ENCODE peak calls at places on chromosomes 5 and 9, in nine cellular contexts. B is right atrium auricular region, J is body of pancreas, K is A549, U is aorta, C is mammary epithelial cell, P is stomach, D is AG04450, N is thoracic aorta. M is an unnamed sample.

GRCh38 chr9:91071185-91071990 is 269.8 kb downstream of the SYK start:
- DNase-seq in B (peak), J (no peak), K (peak), U (no peak), C (peak), P (no peak), D (peak), N (no peak), M (no peak)

GRCh38 chr9:91378695-91379127 is 17.0 kb upstream of the AUH start:
- DNase-seq in B (no peak), J (no peak), K (no peak), U (no peak), C (no peak), P (no peak), D (no peak), N (no peak), M (no peak)

GRCh38 chr9:135105938-135106491 is 18.5 kb downstream of the OLFM1 start:
- DNase-seq in B (no peak), J (no peak), K (no peak), U (no peak), C (no peak), P (no peak), D (no peak), N (no peak), M (no peak)

GRCh38 chr5:78666041-78666444 is 17.5 kb upstream of the LHFPL2 start:
- DNase-seq in B (no peak), J (no peak), K (peak), U (no peak), C (no peak), P (no peak), D (no peak), N (no peak), M (no peak)

GRCh38 chr9:124450931-124451661 is 845 bp downstream of the ADGRD2 start:
- DNase-seq in B (no peak), J (no peak), K (no peak), U (peak), C (no peak), P (no peak), D (no peak), N (no peak), M (peak)

GRCh38 chr9:109780453-109781033 is 545 bp downstream of the PALM2AKAP2 start:
- DNase-seq in B (no peak), J (no peak), K (no peak), U (no peak), C (peak), P (no peak), D (no peak), N (no peak), M (no peak)

GRCh38 chr9:125430161-125430485 is 168.5 kb downstream of the GAPVD1 start:
- DNase-seq in B (no peak), J (no peak), K (no peak), U (no peak), C (no peak), P (no peak), D (no peak), N (no peak), M (no peak)

GRCh38 chr5:82595083-82595482 is 316.9 kb upstream of the RPS23 start:
- DNase-seq in B (no peak), J (peak), K (no peak), U (no peak), C (peak), P (no peak), D (no peak), N (no peak), M (no peak)

GRCh38 chr9:122941560-122942234 is 877 bp downstream of the RABGAP1 start:
- DNase-seq in B (no peak), J (no peak), K (no peak), U (no peak), C (peak), P (no peak), D (peak), N (no peak), M (no peak)

GRCh38 chr5:167280111-167280510 is 1011.3 kb upstream of the WWC1 start:
- DNase-seq in B (no peak), J (no peak), K (no peak), U (no peak), C (no peak), P (no peak), D (no peak), N (no peak), M (no peak)

GRCh38 chr9:108837530-108837929 is 18.3 kb downstream of the ACTL7B start:
- DNase-seq in B (no peak), J (no peak), K (no peak), U (no peak), C (peak), P (no peak), D (no peak), N (no peak), M (no peak)

GRCh38 chr5:66239034-66239433 is 94.9 kb downstream of the SREK1 start:
- DNase-seq in B (no peak), J (no peak), K (peak), U (no peak), C (peak), P (no peak), D (no peak), N (no peak), M (no peak)

DNA sequence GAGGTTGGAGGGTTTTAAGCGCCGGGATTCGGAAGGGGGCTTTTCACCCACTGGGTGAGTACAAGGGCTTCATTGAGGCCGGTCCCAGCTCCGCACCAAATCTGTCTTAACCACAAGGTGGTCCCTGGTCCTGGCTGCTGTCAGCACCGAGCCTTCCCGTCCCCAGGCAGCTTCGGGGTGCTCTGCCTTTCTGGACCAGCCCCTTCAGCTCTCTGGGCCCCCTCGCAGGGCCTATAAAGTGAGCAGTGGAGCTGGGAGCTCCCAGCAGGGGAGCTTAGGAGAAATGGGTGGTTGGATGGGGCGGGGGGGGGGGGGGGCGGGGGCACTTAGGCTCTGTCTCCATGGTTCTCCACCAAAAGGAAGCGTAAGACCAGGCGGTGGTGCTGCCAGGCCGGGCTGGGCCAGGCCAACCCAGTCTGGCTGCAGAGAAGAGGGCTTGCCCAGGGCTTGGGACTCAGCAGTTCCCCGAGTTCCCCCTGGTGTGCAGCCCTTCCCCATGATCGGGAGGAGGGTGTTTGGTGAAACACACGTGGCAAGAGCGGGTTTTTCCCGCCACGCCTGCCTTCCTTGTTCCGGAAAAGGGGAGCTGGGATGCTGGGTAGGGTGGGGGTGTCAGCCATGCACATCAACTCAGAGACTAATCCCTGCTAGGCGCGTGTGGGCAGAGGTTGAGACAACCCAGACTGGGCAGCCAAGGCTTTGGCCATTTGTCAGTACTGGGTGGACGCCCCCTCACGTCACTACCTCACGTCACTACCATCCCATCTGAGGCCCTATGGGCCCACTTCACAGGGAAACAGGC is 32.7 kb downstream of the PRRX2 start:
- DNase-seq in B (peak), J (peak), K (no peak), U (peak), C (no peak), P (no peak), D (no peak), N (peak), M (no peak)
- H3K4me3 ChIP-seq in B (peak), J (no peak), K (peak), U (no peak), C (no peak), P (peak), D (peak), N (peak), M (no peak)

GRCh38 chr9:87548159-87548558 is 50.5 kb downstream of the DAPK1 start:
- DNase-seq in B (no peak), J (no peak), K (no peak), U (no peak), C (no peak), P (no peak), D (no peak), N (no peak), M (no peak)
- H3K27ac ChIP-seq in B (no peak), J (peak), K (no peak), U (no peak), C (no peak), P (peak), D (no peak), N (no peak), M (no peak)

GRCh38 chr5:126605525-126605924 is 4.8 kb downstream of the PHAX start:
- DNase-seq in B (no peak), J (no peak), K (no peak), U (no peak), C (no peak), P (no peak), D (no peak), N (no peak), M (no peak)
- H3K4me3 ChIP-seq in B (no peak), J (no peak), K (no peak), U (no peak), C (no peak), P (no peak), D (no peak), N (no peak), M (no peak)

DNA sequence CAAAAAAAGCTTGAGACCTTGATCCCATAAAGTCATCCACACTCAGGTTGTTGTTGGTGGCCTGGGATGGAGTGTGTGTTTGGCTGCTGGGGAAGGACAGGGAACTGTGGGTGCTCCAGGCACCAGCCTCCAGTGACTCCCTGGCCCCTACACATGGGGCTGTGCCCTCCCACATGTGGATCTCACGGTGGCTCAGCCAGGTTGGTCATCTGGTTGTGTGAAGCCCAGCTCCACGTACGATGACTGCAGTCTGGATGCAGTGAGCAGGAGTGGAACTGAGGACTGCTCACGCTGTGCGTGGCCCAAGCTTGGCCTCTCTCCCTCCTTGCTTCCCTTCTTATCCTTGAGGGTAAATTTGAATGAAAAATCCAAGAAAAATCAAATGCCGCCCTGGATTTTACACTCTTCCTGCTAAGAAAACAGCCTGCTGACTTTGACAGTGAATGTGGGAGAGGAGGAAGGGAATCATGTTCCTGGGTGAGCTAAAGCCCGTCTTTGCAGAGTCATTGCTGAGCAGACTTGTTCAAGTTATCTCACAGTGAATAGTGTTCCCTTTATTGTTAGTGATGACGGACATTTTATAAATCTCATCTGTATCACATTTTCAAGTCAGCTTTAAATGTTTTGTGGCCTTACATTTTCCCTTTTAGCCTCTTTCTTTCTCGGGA is 65.1 kb upstream of the CACNA1B start:
- DNase-seq in B (no peak), J (no peak), K (no peak), U (no peak), C (no peak), P (no peak), D (no peak), N (no peak), M (no peak)
- H3K27ac ChIP-seq in B (no peak), J (no peak), K (no peak), U (no peak), C (no peak), P (no peak), D (no peak), N (no peak), M (no peak)

DNA sequence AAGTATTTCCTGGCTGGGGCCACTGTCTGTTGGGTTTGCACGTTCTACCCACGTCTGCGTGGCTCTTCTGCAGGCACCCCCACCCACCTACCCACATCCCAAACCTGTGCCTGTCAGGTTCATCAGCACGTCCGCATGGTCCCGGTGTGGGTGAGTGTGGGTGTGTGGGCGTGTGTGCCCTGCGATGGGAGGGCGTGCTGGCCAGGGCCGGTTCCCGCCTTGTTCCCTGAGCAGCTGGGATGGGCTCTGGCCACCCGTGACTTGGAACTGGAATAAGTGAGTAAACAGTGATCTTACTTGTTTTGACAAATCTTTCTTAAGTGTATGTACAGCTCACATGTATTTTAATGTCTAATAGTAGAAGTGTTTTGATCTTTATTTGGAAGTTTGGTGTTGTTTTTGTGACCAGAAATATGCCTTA is 20.4 kb downstream of the ERGIC1 start:
- DNase-seq in B (peak), J (no peak), K (no peak), U (peak), C (no peak), P (peak), D (no peak), N (no peak), M (no peak)
- H3K4me3 ChIP-seq in B (no peak), J (no peak), K (no peak), U (no peak), C (no peak), P (no peak), D (no peak), N (no peak), M (no peak)

GRCh38 chr5:132445930-132446329 is 44.6 kb downstream of the IRF1 start:
- DNase-seq in B (no peak), J (no peak), K (no peak), U (no peak), C (peak), P (no peak), D (no peak), N (no peak), M (no peak)
- H3K27ac ChIP-seq in B (peak), J (peak), K (no peak), U (peak), C (peak), P (peak), D (no peak), N (peak), M (peak)

M was measured in left lung.